ENCODE peak calls at places on chromosomes 16 and 17, in five cellular contexts. L is stimulated activated CD8-positive, alpha-beta memory T cell treated with anti-CD3 and anti-CD28 coated beads, Interleukin-7, amount 100 ng/mL, for 1 hour; F is dorsolateral prefrontal cortex; Z is T-cell; B is endodermal cell. W is an unnamed sample.
A peak's percentile ranks its signal among the peaks of the same experiment; 100 is the strongest.

GRCh38 chr16:1493746-1494094 is 560 bp downstream of the TELO2 start:
- DNase-seq in B (no peak), F (no peak), L (no peak), Z (no peak), W (no peak)

GRCh38 chr16:68993421-68993820 is 112.0 kb upstream of the HAS3 start:
- DNase-seq in Z (no peak), F (no peak), L (no peak), B (no peak), W (no peak)

GRCh38 chr16:68368602-68368944 is 57.8 kb downstream of the PRMT7 start:
- DNase-seq in Z (no peak), F (no peak), B (no peak), L (no peak), W (no peak)

GRCh38 chr17:44623070-44623725 is 33.1 kb upstream of the MEIOC start:
- DNase-seq in F (no peak), Z (no peak), L (no peak), B (peak; percentile 78), W (no peak)

GRCh38 chr16:64920211-64920610 is 201.7 kb downstream of the CDH11 start:
- DNase-seq in F (no peak), B (no peak), Z (no peak), L (no peak), W (no peak)

GRCh38 chr17:36992701-36993100 is 43.9 kb downstream of the AATF start:
- DNase-seq in F (no peak), Z (no peak), B (no peak), L (no peak), W (no peak)

GRCh38 chr16:77788196-77789084 is at the start of gene VAT1L:
- DNase-seq in B (peak; percentile 89), Z (no peak), F (peak; percentile 79), L (no peak), W (no peak)

GRCh38 chr17:17822189-17822978 is 14.4 kb downstream of the SREBF1 start:
- DNase-seq in L (no peak), Z (no peak), F (peak; percentile 88), B (no peak), W (no peak)

GRCh38 chr16:1984347-1985225 is 593 bp downstream of the GFER start:
- DNase-seq in F (no peak), B (peak; percentile 58), Z (no peak), L (no peak), W (no peak)